ENCODE peak calls at places on chromosome 19, in four cellular contexts. W is NT2/D1, Q is SK-N-SH, F is HCT116. J is an unnamed sample.

GRCh38 chr19:38079926-38080380 is 144.1 kb downstream of the DPF1 start:
- DNase-seq in W (no peak), Q (no peak), F (no peak), J (peak; percentile 77)

GRCh38 chr19:1864480-1865171 is 1.2 kb upstream of the KLF16 start:
- DNase-seq in W (no peak), Q (peak; percentile 90), F (no peak), J (no peak)

GRCh38 chr19:19238126-19238894 is 26.6 kb downstream of the NCAN start:
- DNase-seq in W (no peak), Q (no peak), F (no peak), J (no peak)

GRCh38 chr19:43782311-43782660 is 1.5 kb upstream of the KCNN4 start:
- DNase-seq in W (no peak), Q (no peak), F (no peak), J (no peak)

GRCh38 chr19:4501691-4502090 is 16.6 kb downstream of the PLIN4 start:
- DNase-seq in W (no peak), Q (no peak), F (no peak), J (no peak)

GRCh38 chr19:12701596-12702282 is 5.3 kb upstream of the FBXW9 start:
- DNase-seq in W (no peak), Q (no peak), F (no peak), J (no peak)

GRCh38 chr19:52993342-52994178 is 20.2 kb upstream of the ERVV-1 start:
- DNase-seq in W (peak; percentile 49), Q (peak; percentile 94), F (peak; percentile 32), J (no peak)

GRCh38 chr19:17873661-17874422 is 2.1 kb downstream of the SLC5A5 start:
- DNase-seq in W (peak; percentile 75), Q (peak; percentile 98), F (peak; percentile 48), J (no peak)

GRCh38 chr19:12891553-12892021 is 627 bp downstream of the GCDH start:
- DNase-seq in W (no peak), Q (no peak), F (no peak), J (no peak)

GRCh38 chr19:15550847-15551182 is 42.5 kb downstream of the CYP4F22 start:
- DNase-seq in W (peak; percentile 8), Q (no peak), F (no peak), J (no peak)

GRCh38 chr19:9406798-9407352 is 28.5 kb downstream of the ZNF266 start:
- DNase-seq in W (peak; percentile 96), Q (peak; percentile 84), F (no peak), J (no peak)

GRCh38 chr19:43372462-43372861 is 19.0 kb downstream of the CD177 start:
- DNase-seq in W (no peak), Q (no peak), F (no peak), J (no peak)

GRCh38 chr19:54873990-54874389 is at the start of gene FCAR:
- DNase-seq in W (no peak), Q (no peak), F (no peak), J (no peak)

GRCh38 chr19:52941941-52942370 is 18.7 kb upstream of the ZNF888 start:
- DNase-seq in W (no peak), Q (peak; percentile 25), F (no peak), J (no peak)

GRCh38 chr19:2084993-2085720 is 11.0 kb downstream of the MOB3A start:
- DNase-seq in W (no peak), Q (peak; percentile 20), F (no peak), J (peak; percentile 96)

GRCh38 chr19:4678881-4679379 is 8.8 kb upstream of the MYDGF start:
- DNase-seq in W (peak; percentile 58), Q (peak; percentile 81), F (peak; percentile 51), J (no peak)

GRCh38 chr19:11658954-11659353 is 61.7 kb downstream of the ZNF627 start:
- DNase-seq in W (no peak), Q (no peak), F (no peak), J (no peak)

GRCh38 chr19:36152061-36152885 is at the start of gene COX7A1:
- DNase-seq in W (no peak), Q (no peak), F (no peak), J (no peak)

GRCh38 chr19:42197375-42197817 is 20.1 kb downstream of the DEDD2 start:
- DNase-seq in W (no peak), Q (no peak), F (no peak), J (no peak)

GRCh38 chr19:54017266-54017665 is 25.8 kb downstream of the CACNG6 start:
- DNase-seq in W (no peak), Q (no peak), F (no peak), J (no peak)

GRCh38 chr19:46478356-46478986 is 7.1 kb upstream of the PNMA8A start:
- DNase-seq in W (peak; percentile 68), Q (peak; percentile 66), F (no peak), J (no peak)

GRCh38 chr19:17830567-17831418 is 9.5 kb upstream of the INSL3 start:
- DNase-seq in W (peak; percentile 88), Q (peak; percentile 99), F (peak; percentile 91), J (no peak)

GRCh38 chr19:49559928-49560327 is 20.4 kb downstream of the NOSIP start:
- DNase-seq in W (no peak), Q (no peak), F (no peak), J (no peak)

GRCh38 chr19:41223431-41224234 is 4.6 kb downstream of the AXL start:
- DNase-seq in W (peak; percentile 67), Q (no peak), F (peak; percentile 49), J (no peak)

GRCh38 chr19:42253245-42254082 is 1.5 kb downstream of the ERF start:
- DNase-seq in W (no peak), Q (peak; percentile 83), F (no peak), J (no peak)

GRCh38 chr19:17951151-17952040 is 15.5 kb upstream of the KCNN1 start:
- DNase-seq in W (no peak), Q (no peak), F (no peak), J (no peak)

GRCh38 chr19:33040994-33041827 is 23.5 kb downstream of the RHPN2 start:
- DNase-seq in W (no peak), Q (no peak), F (peak; percentile 92), J (peak; percentile 37)

GRCh38 chr19:58361900-58362271 is 665 bp downstream of the ZNF497 start:
- DNase-seq in W (peak; percentile 16), Q (peak; percentile 83), F (peak; percentile 46), J (no peak)

GRCh38 chr19:58401825-58402433 is 6.5 kb downstream of the RNF225 start:
- DNase-seq in W (no peak), Q (no peak), F (no peak), J (no peak)

GRCh38 chr19:17837972-17838371 is 9.8 kb downstream of the JAK3 start:
- DNase-seq in W (no peak), Q (no peak), F (no peak), J (no peak)

GRCh38 chr19:50461066-50461875 is 15.0 kb upstream of the EMC10 start:
- DNase-seq in W (peak; percentile 43), Q (peak; percentile 93), F (peak; percentile 48), J (peak; percentile 53)

GRCh38 chr19:13053761-13054604 is 48.7 kb downstream of the LYL1 start:
- DNase-seq in W (no peak), Q (peak; percentile 73), F (peak; percentile 80), J (no peak)

GRCh38 chr19:10870955-10871603 is at the start of gene CARM1:
- DNase-seq in W (peak; percentile 95), Q (peak; percentile 100), F (peak; percentile 89), J (peak; percentile 79)

GRCh38 chr19:18340237-18340989 is at the start of gene PGPEP1:
- DNase-seq in W (no peak), Q (peak; percentile 96), F (no peak), J (no peak)

GRCh38 chr19:18500820-18501219 is 21.1 kb downstream of the ELL start:
- DNase-seq in W (no peak), Q (no peak), F (no peak), J (no peak)

GRCh38 chr19:50300814-50301606 is 28.2 kb downstream of the KCNC3 start:
- DNase-seq in W (no peak), Q (no peak), F (peak; percentile 10), J (no peak)

GRCh38 chr19:18607222-18608101 is 863 bp upstream of the CRLF1 start:
- DNase-seq in W (no peak), Q (peak; percentile 32), F (no peak), J (no peak)

DNA sequence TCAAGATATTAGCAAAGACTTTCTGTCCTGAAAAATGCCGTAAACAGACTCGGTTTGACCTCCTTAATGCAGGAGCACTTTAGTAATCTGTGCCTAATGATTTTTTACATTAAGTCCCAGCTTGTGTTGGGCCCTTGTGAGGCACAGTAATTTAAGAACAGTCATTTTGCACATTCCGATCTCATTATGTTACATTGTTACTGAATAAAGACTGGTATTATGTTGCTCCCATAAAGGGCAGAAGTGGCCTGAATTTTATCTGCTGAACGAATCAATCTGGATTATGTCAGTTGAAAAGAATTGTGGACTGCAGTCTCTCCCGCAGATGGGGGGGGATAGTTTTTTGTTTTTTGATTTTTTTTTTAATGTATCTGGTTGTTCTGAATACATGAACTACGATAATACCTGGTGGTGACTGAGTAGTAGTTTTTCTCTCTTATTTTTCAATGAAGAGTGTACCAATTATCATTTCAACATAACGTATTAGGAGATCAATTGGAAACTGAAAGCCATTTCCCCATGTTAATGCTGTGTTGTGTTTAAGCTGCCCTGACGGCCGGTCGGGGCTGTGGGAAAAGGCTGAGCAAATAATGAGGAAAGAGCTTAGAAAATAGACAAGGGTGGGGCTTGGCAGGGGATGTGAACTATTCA is 290.2 kb downstream of the ZNF536 start:
- DNase-seq in W (no peak), Q (no peak), F (no peak), J (no peak)
- TF ChIP-seq YY1 in W (no peak), Q (no peak), F (no peak), J (no peak)

GRCh38 chr19:39969681-39970423 is 1.1 kb upstream of the PSMC4 start:
- DNase-seq in W (no peak), Q (no peak), F (no peak), J (no peak)
- TF ChIP-seq YY1 in W (no peak), Q (no peak), F (no peak), J (no peak)

DNA sequence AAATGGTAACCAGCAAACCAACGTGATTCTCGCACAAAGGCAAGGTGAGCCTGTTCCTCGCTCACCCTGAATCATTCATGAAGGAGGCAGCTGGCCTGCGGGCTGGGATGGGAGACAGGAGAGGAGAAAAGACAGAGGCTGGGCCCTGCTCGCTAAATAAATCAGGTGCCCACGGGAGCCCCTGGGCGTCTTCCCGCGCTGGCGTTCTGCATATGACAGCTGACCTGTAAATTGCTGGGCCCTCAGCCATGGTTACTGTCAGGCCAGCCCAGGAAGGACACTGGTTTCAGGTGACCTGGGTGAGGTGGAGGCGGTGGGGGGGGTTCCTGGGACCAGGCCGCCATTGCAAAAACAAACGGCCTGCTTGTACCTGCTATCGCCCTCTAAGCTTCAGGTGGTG is 3.5 kb upstream of the PTBP1 start:
- DNase-seq in W (no peak), Q (no peak), F (no peak), J (no peak)
- TF ChIP-seq YY1 in W (no peak), Q (no peak), F (no peak), J (no peak)

GRCh38 chr19:45090598-45090997 is 2.4 kb upstream of the PPP1R37 start:
- DNase-seq in W (no peak), Q (no peak), F (no peak), J (no peak)

GRCh38 chr19:45090034-45090433 is 2.9 kb upstream of the PPP1R37 start:
- DNase-seq in W (no peak), Q (no peak), F (no peak), J (no peak)

GRCh38 chr19:45086453-45086852 is 6.5 kb upstream of the PPP1R37 start:
- DNase-seq in W (no peak), Q (no peak), F (no peak), J (no peak)

GRCh38 chr19:45091031-45091918 is 1.7 kb upstream of the PPP1R37 start:
- DNase-seq in W (peak; percentile 96), Q (peak; percentile 96), F (peak; percentile 99), J (peak; percentile 89)

GRCh38 chr19:45087531-45087930 is 5.4 kb upstream of the PPP1R37 start:
- DNase-seq in W (no peak), Q (no peak), F (no peak), J (no peak)
- TF ChIP-seq YY1 in W (no peak), Q (no peak), F (no peak), J (no peak)

J was measured in GM12878.